ENCODE peak calls at places on chromosomes 16 and 17, in nine cellular contexts. L, E, G, B, O, K, S, J and U are unnamed samples.

GRCh38 chr16:50848755-50849514 is 107.0 kb downstream of the CYLD start:
- DNase-seq in K (no peak), O (no peak), L (peak), E (no peak), G (no peak), B (no peak), J (no peak), S (no peak), U (no peak)

GRCh38 chr17:79965806-79966205 is 69.9 kb downstream of the TBC1D16 start:
- DNase-seq in K (no peak), O (no peak), L (no peak), E (no peak), G (no peak), S (no peak), J (no peak), B (no peak), U (no peak)

GRCh38 chr17:57876023-57876865 is 26.4 kb upstream of the MRPS23 start:
- DNase-seq in G (no peak), S (no peak), L (no peak), O (no peak), J (no peak), B (no peak), E (no peak), K (peak), U (no peak)

GRCh38 chr16:88540346-88540977 is 29.7 kb upstream of the ZC3H18 start:
- DNase-seq in O (no peak), L (no peak), S (no peak), G (no peak), K (no peak), E (no peak), B (no peak), J (no peak), U (no peak)

GRCh38 chr17:36936455-36936934 is 780 bp upstream of the LHX1 start:
- DNase-seq in B (peak), S (peak), G (no peak), O (no peak), E (peak), K (no peak), J (peak), L (no peak), U (no peak)

GRCh38 chr17:27756467-27757371 is 43.6 kb downstream of the NOS2 start:
- DNase-seq in S (peak), J (peak), E (no peak), O (no peak), L (peak), G (peak), K (peak), B (peak), U (peak)

GRCh38 chr17:77332034-77332971 is 191.5 kb downstream of the SEC14L1 start:
- DNase-seq in S (no peak), B (no peak), K (no peak), J (peak), O (peak), G (peak), L (peak), E (no peak), U (no peak)

GRCh38 chr17:16941072-16941641 is 30.8 kb downstream of the TNFRSF13B start:
- DNase-seq in J (no peak), L (no peak), S (no peak), K (no peak), O (no peak), G (no peak), E (no peak), B (no peak), U (no peak)

GRCh38 chr16:73750639-73751038 is 546.0 kb upstream of the PSMD7 start:
- DNase-seq in O (no peak), L (no peak), G (no peak), K (no peak), B (no peak), E (no peak), S (no peak), J (no peak), U (no peak)

GRCh38 chr16:85878875-85879274 is 20.1 kb upstream of the IRF8 start:
- DNase-seq in O (no peak), L (no peak), E (no peak), G (no peak), S (no peak), K (peak), J (peak), B (no peak), U (no peak)

GRCh38 chr17:40458001-40458791 is 14.9 kb downstream of the IGFBP4 start:
- DNase-seq in O (peak), J (no peak), E (no peak), G (no peak), L (no peak), K (peak), B (no peak), S (peak), U (no peak)

GRCh38 chr17:68248886-68249872 is 1.3 kb downstream of the AMZ2 start:
- DNase-seq in J (peak), S (no peak), E (no peak), L (peak), B (no peak), G (peak), K (peak), O (no peak), U (no peak)

GRCh38 chr16:89365044-89365467 is 125.3 kb downstream of the ANKRD11 start:
- DNase-seq in O (no peak), K (peak), E (no peak), L (no peak), S (no peak), G (no peak), B (no peak), J (peak), U (no peak)

GRCh38 chr17:1203111-1203966 is 23.6 kb upstream of the ABR start:
- DNase-seq in G (peak), B (no peak), K (peak), L (peak), E (no peak), S (peak), O (peak), J (no peak), U (no peak)